ENCODE peak calls at places on chromosome 2, in eight cellular contexts. D is activated CD4-positive, CD25-positive, alpha-beta regulatory T cell; K is iPS-NIHi11; S is Kasumi-1; A is activated T-cell treated with anti-CD3 and anti-CD28 coated beads for 1 hour; O is left cardiac atrium; Z is T-helper 9 cell; I is M059J. X is an unnamed sample.

GRCh38 chr2:54634564-54635511 is 88.6 kb upstream of the EML6 start:
- DNase-seq in D (no peak), K (peak; percentile 67), S (no peak), A (no peak), O (peak; percentile 58), Z (no peak), I (peak; percentile 78), X (peak; percentile 83)

GRCh38 chr2:62704654-62705006 is 883 bp upstream of the EHBP1 start:
- DNase-seq in D (no peak), K (no peak), S (no peak), A (no peak), O (no peak), Z (no peak), I (no peak), X (no peak)

GRCh38 chr2:142010871-142011270 is 119.9 kb downstream of the LRP1B start:
- DNase-seq in D (no peak), K (no peak), S (no peak), A (no peak), O (no peak), Z (no peak), I (no peak), X (no peak)

GRCh38 chr2:201643216-201643651 is at the start of gene TMEM237:
- DNase-seq in D (peak; percentile 20), K (peak; percentile 76), S (peak; percentile 34), A (no peak), O (peak; percentile 45), Z (peak; percentile 42), I (peak; percentile 55), X (peak; percentile 28)

GRCh38 chr2:188751786-188752185 is 222.4 kb upstream of the COL3A1 start:
- DNase-seq in D (no peak), K (no peak), S (no peak), A (no peak), O (no peak), Z (no peak), I (no peak), X (no peak)

GRCh38 chr2:206603269-206603668 is 39.0 kb upstream of the FAM237A start:
- DNase-seq in D (no peak), K (no peak), S (no peak), A (no peak), O (no peak), Z (no peak), I (no peak), X (no peak)

GRCh38 chr2:215728504-215729065 is 284.8 kb downstream of the MREG start:
- DNase-seq in D (no peak), K (no peak), S (peak; percentile 19), A (no peak), O (peak; percentile 21), Z (no peak), I (peak; percentile 91), X (no peak)

GRCh38 chr2:100215375-100215774 is 73.0 kb upstream of the AFF3 start:
- DNase-seq in D (no peak), K (no peak), S (no peak), A (no peak), O (no peak), Z (no peak), I (no peak), X (no peak)

GRCh38 chr2:223954401-223954800 is 2.9 kb upstream of the MRPL44 start:
- DNase-seq in D (no peak), K (no peak), S (no peak), A (no peak), O (no peak), Z (no peak), I (peak; percentile 75), X (peak; percentile 40)

GRCh38 chr2:157443795-157444642 is at the start of gene CYTIP:
- DNase-seq in D (peak; percentile 25), K (no peak), S (peak; percentile 92), A (peak; percentile 29), O (no peak), Z (no peak), I (peak; percentile 32), X (no peak)

X was measured in A549.